ENCODE peak calls at places on chromosomes 2 and 18, in eight cellular contexts. K, V, I, W, L, B, F and R are unnamed samples. For H3K4me1 and H3K9me3, the result is how much of the 10 kb centered on the place peaks cover.

GRCh38 chr18:48888681-48889080 is 62.1 kb downstream of the SMAD7 start:
- DNase-seq in K (no peak), V (no peak), I (no peak), W (no peak), L (no peak), B (peak), F (peak), R (no peak)

GRCh38 chr18:46623541-46623940 is 33.5 kb downstream of the LOXHD1 start:
- DNase-seq in K (no peak), V (peak), I (no peak), W (no peak), L (no peak), B (no peak), F (no peak), R (no peak)

GRCh38 chr2:190467575-190468083 is 59.5 kb downstream of the MFSD6 start:
- DNase-seq in K (no peak), V (no peak), I (no peak), W (peak), L (no peak), B (no peak), F (no peak), R (no peak)

GRCh38 chr18:48044944-48045343 is 114.5 kb upstream of the SMAD2 start:
- DNase-seq in K (no peak), V (no peak), I (no peak), W (no peak), L (no peak), B (no peak), F (no peak), R (no peak)

GRCh38 chr2:56013475-56013874 is 89.9 kb upstream of the EFEMP1 start:
- DNase-seq in K (no peak), V (no peak), I (no peak), W (no peak), L (no peak), B (no peak), F (no peak), R (no peak)

GRCh38 chr2:191824403-191824802 is 22.5 kb downstream of the CAVIN2 start:
- DNase-seq in K (no peak), V (no peak), I (no peak), W (no peak), L (no peak), B (no peak), F (no peak), R (no peak)

GRCh38 chr18:77486985-77487384 is 237.3 kb downstream of the GALR1 start:
- DNase-seq in K (no peak), V (peak), I (no peak), W (no peak), L (no peak), B (no peak), F (no peak), R (no peak)

GRCh38 chr2:42116195-42117181 is 52.7 kb upstream of the EML4 start:
- DNase-seq in K (no peak), V (no peak), I (no peak), W (no peak), L (no peak), B (no peak), F (no peak), R (no peak)

GRCh38 chr18:36075862-36076587 is 8.7 kb upstream of the RPRD1A start:
- DNase-seq in K (no peak), V (no peak), I (no peak), W (no peak), L (no peak), B (no peak), F (no peak), R (no peak)

GRCh38 chr2:74206180-74206688 is 7.8 kb downstream of the MTHFD2 start:
- DNase-seq in K (no peak), V (no peak), I (no peak), W (no peak), L (no peak), B (no peak), F (no peak), R (peak)

GRCh38 chr18:56298935-56299334 is 339.5 kb downstream of the TXNL1 start:
- DNase-seq in K (no peak), V (no peak), I (no peak), W (no peak), L (no peak), B (peak), F (no peak), R (no peak)

GRCh38 chr2:67311536-67311935 is 85.6 kb upstream of the ETAA1 start:
- DNase-seq in K (no peak), V (no peak), I (no peak), W (no peak), L (no peak), B (peak), F (no peak), R (no peak)

GRCh38 chr18:12012697-12013096 is 31.4 kb downstream of the IMPA2 start:
- DNase-seq in K (no peak), V (no peak), I (peak), W (no peak), L (no peak), B (no peak), F (no peak), R (no peak)

GRCh38 chr18:12010187-12010802 is 29.0 kb downstream of the IMPA2 start:
- DNase-seq in K (no peak), V (no peak), I (no peak), W (no peak), L (no peak), B (no peak), F (no peak), R (no peak)

GRCh38 chr18:12009581-12010140 is 28.4 kb downstream of the IMPA2 start:
- DNase-seq in K (no peak), V (no peak), I (no peak), W (no peak), L (no peak), B (no peak), F (no peak), R (no peak)

GRCh38 chr18:12011962-12012549 is 30.7 kb downstream of the IMPA2 start:
- DNase-seq in K (peak), V (no peak), I (no peak), W (no peak), L (no peak), B (peak), F (no peak), R (no peak)

GRCh38 chr18:12011199-12011961 is 30.1 kb downstream of the IMPA2 start:
- DNase-seq in K (no peak), V (no peak), I (no peak), W (no peak), L (no peak), B (peak), F (no peak), R (no peak)
- H3K4me1 ChIP-seq in K (under half), V (under half), I (under half), W (under half), L (under half), B (under half), F (under half), R (under half)

DNA sequence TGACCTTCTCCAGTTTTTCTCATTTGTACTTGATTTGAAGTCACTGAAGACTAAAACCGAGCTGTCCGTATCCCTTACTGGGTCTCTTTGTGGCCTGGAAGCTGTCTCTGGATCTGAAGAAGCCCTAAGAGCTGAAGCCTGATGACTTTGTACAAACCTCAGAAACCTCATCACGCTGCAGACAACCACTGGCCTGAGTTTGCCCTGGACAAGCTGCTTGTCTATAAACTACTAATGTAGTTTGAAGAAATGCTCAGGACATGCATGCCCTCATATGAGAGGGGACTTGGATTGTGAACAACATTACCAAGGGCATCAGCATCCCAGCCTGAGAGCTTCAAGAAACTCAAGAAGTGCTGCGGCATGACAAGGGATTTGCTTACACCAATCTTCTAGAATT is 79.3 kb upstream of the CBLN2 start:
- DNase-seq in K (no peak), V (peak), I (no peak), W (no peak), L (no peak), B (no peak), F (no peak), R (no peak)
- H3K9me3 ChIP-seq in K (under half), V (under half), I (under half), W (under half), L (under half), B (under half), F (under half), R (under half)

GRCh38 chr2:153770359-153770991 is 101.2 kb upstream of the GALNT13 start:
- DNase-seq in K (no peak), V (no peak), I (no peak), W (no peak), L (no peak), B (no peak), F (no peak), R (peak)
- TF ChIP-seq CTCF in K (no peak), V (no peak), I (no peak), W (no peak), L (no peak), B (no peak), F (no peak), R (peak)

GRCh38 chr18:10015941-10016819 is 102.4 kb downstream of the VAPA start:
- DNase-seq in K (peak), V (no peak), I (peak), W (peak), L (no peak), B (peak), F (no peak), R (peak)

GRCh38 chr18:10013621-10014543 is 100.1 kb downstream of the VAPA start:
- DNase-seq in K (peak), V (no peak), I (no peak), W (no peak), L (no peak), B (no peak), F (no peak), R (peak)

GRCh38 chr18:10012526-10012925 is 98.7 kb downstream of the VAPA start:
- DNase-seq in K (no peak), V (no peak), I (no peak), W (no peak), L (no peak), B (no peak), F (no peak), R (peak)

GRCh38 chr18:10017048-10017447 is 103.2 kb downstream of the VAPA start:
- DNase-seq in K (no peak), V (no peak), I (no peak), W (no peak), L (no peak), B (no peak), F (no peak), R (no peak)

DNA sequence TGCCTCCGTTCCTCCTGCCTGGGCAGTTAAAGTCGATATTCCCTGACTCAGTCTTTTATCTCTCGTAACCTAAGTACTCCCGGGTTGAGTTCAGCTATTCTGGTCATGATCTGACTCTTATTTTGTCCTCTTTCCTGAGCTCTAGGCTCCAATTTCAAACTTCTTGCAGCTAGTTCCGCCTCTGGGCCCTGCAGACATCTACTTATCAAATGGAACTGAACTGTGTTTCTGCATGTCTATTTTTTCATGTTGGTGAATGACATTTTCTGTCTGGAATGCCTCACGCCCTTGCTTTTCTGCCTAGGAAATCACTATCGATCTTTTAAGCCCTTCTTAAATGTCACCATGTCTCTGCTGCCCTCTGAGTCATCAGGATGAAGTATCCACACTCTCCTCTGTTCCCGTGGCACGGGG is 101.5 kb downstream of the VAPA start:
- DNase-seq in K (no peak), V (no peak), I (peak), W (no peak), L (no peak), B (no peak), F (no peak), R (peak)
- H3K4me1 ChIP-seq in K (under half), V (under half), I (under half), W (under half), L (under half), B (under half), F (under half), R (under half)

GRCh38 chr2:173296235-173296634 is 58.4 kb upstream of the CDCA7 start:
- DNase-seq in K (no peak), V (no peak), I (no peak), W (no peak), L (no peak), B (no peak), F (no peak), R (no peak)
- H3K9me3 ChIP-seq in K (under half), V (under half), I (under half), W (under half), L (under half), B (under half), F (under half), R (half or more)